ENCODE peak calls at places on chromosomes 2 and 18, in nine cellular contexts. C is nephron progenitor cell, B is OCI-LY7, V is pancreas, X is LoVo, J is NCI-H1092 treated with DMSO at 0.1 percent for 48 hours, O is GM04504, P is left cardiac atrium, W is germinal center. U is an unnamed sample.

GRCh38 chr2:156455366-156455975 is 19.3 kb downstream of the GPD2 start:
- DNase-seq in J (no peak), V (no peak), B (no peak), W (no peak), P (no peak), X (peak), O (no peak), C (no peak), U (no peak)

GRCh38 chr2:185433824-185434223 is 304.8 kb upstream of the FSIP2 start:
- DNase-seq in W (no peak), C (no peak), B (no peak), O (no peak), J (no peak), V (no peak), X (no peak), P (no peak), U (no peak)

GRCh38 chr2:20596193-20596972 is 54.5 kb downstream of the HS1BP3 start:
- DNase-seq in W (no peak), O (no peak), X (no peak), C (no peak), P (no peak), J (no peak), B (peak), V (no peak), U (no peak)

GRCh38 chr2:68237404-68237803 is 14.9 kb downstream of the PPP3R1 start:
- DNase-seq in X (no peak), W (no peak), J (no peak), P (no peak), B (no peak), V (no peak), C (no peak), O (no peak), U (no peak)

GRCh38 chr18:26470011-26470637 is 78.2 kb downstream of the KCTD1 start:
- DNase-seq in P (no peak), C (no peak), B (peak), O (peak), W (peak), V (no peak), X (no peak), J (peak), U (no peak)

GRCh38 chr18:49690307-49690706 is 123.0 kb downstream of the ACAA2 start:
- DNase-seq in O (peak), C (no peak), J (no peak), P (no peak), V (no peak), W (no peak), X (peak), B (no peak), U (no peak)

GRCh38 chr2:42060718-42061619 is 13.1 kb downstream of the PKDCC start:
- DNase-seq in J (no peak), W (no peak), C (no peak), B (no peak), P (peak), V (no peak), O (no peak), X (no peak), U (no peak)

GRCh38 chr2:221629478-221629877 is 57.4 kb upstream of the EPHA4 start:
- DNase-seq in X (peak), B (no peak), C (no peak), O (peak), V (no peak), W (no peak), J (no peak), P (no peak), U (peak)

GRCh38 chr18:59918320-59918755 is 18.5 kb downstream of the PMAIP1 start:
- DNase-seq in V (no peak), B (peak), X (peak), J (peak), C (peak), W (no peak), O (no peak), P (peak), U (no peak)

GRCh38 chr2:166651080-166651675 is 157.1 kb upstream of the SCN7A start:
- DNase-seq in V (no peak), W (no peak), J (no peak), P (no peak), O (no peak), X (no peak), C (no peak), B (no peak), U (no peak)

GRCh38 chr18:49052891-49053644 is 102.3 kb upstream of the SMAD7 start:
- DNase-seq in X (no peak), O (peak), P (no peak), B (no peak), J (no peak), V (no peak), C (no peak), W (peak), U (peak)

GRCh38 chr2:204260162-204260877 is 285.0 kb upstream of the PARD3B start:
- DNase-seq in B (peak), V (peak), P (peak), W (peak), C (peak), J (peak), O (peak), X (peak), U (peak)

GRCh38 chr2:237102428-237102827 is 16.7 kb downstream of the COPS8 start:
- DNase-seq in B (no peak), C (no peak), V (no peak), J (no peak), X (no peak), O (no peak), P (no peak), W (no peak), U (no peak)

GRCh38 chr2:8059794-8060193 is 622.1 kb upstream of the ID2 start:
- DNase-seq in P (no peak), X (no peak), J (no peak), V (no peak), O (no peak), C (no peak), W (no peak), B (no peak), U (no peak)

GRCh38 chr2:204110250-204111183 is 174.0 kb downstream of the ICOS start:
- DNase-seq in J (no peak), W (no peak), P (peak), O (peak), B (peak), C (no peak), V (no peak), X (no peak), U (no peak)

GRCh38 chr2:132651115-132652099 is 18.6 kb downstream of the LYPD1 start:
- DNase-seq in V (no peak), P (no peak), J (no peak), C (peak), W (no peak), B (no peak), O (no peak), X (no peak), U (no peak)

GRCh38 chr2:237236188-237236587 is 150.5 kb downstream of the COPS8 start:
- DNase-seq in P (no peak), W (no peak), J (no peak), C (no peak), V (no peak), B (no peak), O (no peak), X (no peak), U (no peak)

GRCh38 chr18:3605562-3606443 is 155.8 kb downstream of the TGIF1 start:
- DNase-seq in B (no peak), C (no peak), O (no peak), J (no peak), P (no peak), W (no peak), X (peak), V (no peak), U (no peak)

GRCh38 chr18:57928466-57928865 is 115.6 kb upstream of the NEDD4L start:
- DNase-seq in W (no peak), C (no peak), J (no peak), X (no peak), O (no peak), B (no peak), V (no peak), P (no peak), U (no peak)

GRCh38 chr2:120470717-120471060 is 124.8 kb downstream of the INHBB start:
- DNase-seq in X (no peak), C (no peak), B (no peak), O (no peak), W (no peak), P (no peak), J (no peak), V (no peak), U (no peak)

GRCh38 chr2:12031871-12032270 is 285.4 kb downstream of the LPIN1 start:
- DNase-seq in O (no peak), B (peak), W (peak), J (peak), P (no peak), X (no peak), V (no peak), C (no peak), U (no peak)

GRCh38 chr2:224948859-224949258 is 93.4 kb downstream of the DOCK10 start:
- DNase-seq in C (no peak), J (no peak), P (no peak), W (no peak), B (no peak), X (no peak), O (peak), V (no peak), U (no peak)

GRCh38 chr2:240322231-240322955 is 113.1 kb upstream of the GPC1 start:
- DNase-seq in B (no peak), O (no peak), C (no peak), W (no peak), X (no peak), V (no peak), J (no peak), P (no peak), U (no peak)

GRCh38 chr18:35408843-35409261 is 31.7 kb upstream of the ZNF396 start:
- DNase-seq in O (no peak), C (no peak), W (no peak), V (no peak), J (peak), X (peak), B (no peak), P (no peak), U (no peak)

GRCh38 chr18:75439356-75439755 is 11.9 kb upstream of the SMIM21 start:
- DNase-seq in X (no peak), O (no peak), C (peak), V (no peak), J (no peak), P (no peak), W (no peak), B (no peak), U (no peak)

GRCh38 chr2:227407601-227408089 is 19.9 kb upstream of the SCYGR1 start:
- DNase-seq in P (peak), O (no peak), C (no peak), X (no peak), B (no peak), J (no peak), V (no peak), W (no peak), U (no peak)

GRCh38 chr2:136116111-136116812 is 1.7 kb downstream of the CXCR4 start:
- DNase-seq in J (no peak), X (no peak), V (no peak), W (peak), O (no peak), C (peak), P (peak), B (peak), U (no peak)

GRCh38 chr18:48787523-48788151 is 163.1 kb downstream of the SMAD7 start:
- DNase-seq in B (no peak), O (no peak), C (no peak), X (no peak), W (no peak), J (no peak), V (no peak), P (peak), U (no peak)

GRCh38 chr2:44267269-44268258 is 7.7 kb upstream of the SLC3A1 start:
- DNase-seq in P (no peak), B (no peak), J (no peak), V (no peak), W (no peak), C (no peak), X (no peak), O (peak), U (no peak)

GRCh38 chr2:215866594-215866993 is 146.8 kb downstream of the MREG start:
- DNase-seq in J (no peak), W (no peak), B (no peak), C (peak), X (no peak), P (no peak), O (no peak), V (no peak), U (no peak)

GRCh38 chr2:239595711-239596110 is 194.9 kb upstream of the HDAC4 start:
- DNase-seq in P (no peak), J (no peak), B (no peak), C (no peak), O (no peak), V (no peak), X (no peak), W (no peak), U (no peak)

U was measured in 8988T.